ENCODE peak calls at places on chromosome 3, in seven cellular contexts. Y is breast epithelium; C is fibroblast of the conjunctiva; T is activated CD8-positive, alpha-beta memory T cell treated with anti-CD3 and anti-CD28 coated beads for 4 hours; O is T1000; L is COR-L47; R is activated CD4-positive, alpha-beta T cell treated with anti-CD3 and anti-CD28 coated beads, Interleukin-2, amount 50 U/mL, for 1 hour. U is an unnamed sample.

GRCh38 chr3:88641033-88641604 is 466.3 kb upstream of the EPHA3 start:
- DNase-seq in Y (no peak), C (no peak), T (no peak), O (no peak), L (no peak), R (no peak), U (no peak)

GRCh38 chr3:177827517-177828249 is 630.4 kb upstream of the TBL1XR1 start:
- DNase-seq in Y (no peak), C (no peak), T (no peak), O (peak; percentile 33), L (no peak), R (no peak), U (no peak)

GRCh38 chr3:50912746-50913145 is 238.0 kb downstream of the DOCK3 start:
- DNase-seq in Y (no peak), C (no peak), T (no peak), O (no peak), L (no peak), R (no peak), U (no peak)

GRCh38 chr3:125061170-125061569 is 5.4 kb upstream of the HEG1 start:
- DNase-seq in Y (no peak), C (no peak), T (no peak), O (no peak), L (no peak), R (no peak), U (no peak)

GRCh38 chr3:46102059-46102779 is 74.9 kb upstream of the XCR1 start:
- DNase-seq in Y (no peak), C (no peak), T (no peak), O (no peak), L (no peak), R (no peak), U (no peak)

GRCh38 chr3:195064300-195064931 is 206.5 kb downstream of the XXYLT1 start:
- DNase-seq in Y (no peak), C (no peak), T (no peak), O (no peak), L (no peak), R (no peak), U (no peak)

GRCh38 chr3:43995078-43995928 is 246.4 kb upstream of the TOPAZ1 start:
- DNase-seq in Y (no peak), C (no peak), T (no peak), O (no peak), L (peak; percentile 34), R (no peak), U (no peak)

GRCh38 chr3:143427626-143428025 is 308.1 kb downstream of the CHST2 start:
- DNase-seq in Y (no peak), C (no peak), T (no peak), O (no peak), L (no peak), R (no peak), U (no peak)

GRCh38 chr3:28018925-28019718 is 222.3 kb upstream of the CMC1 start:
- DNase-seq in Y (no peak), C (no peak), T (no peak), O (no peak), L (no peak), R (no peak), U (no peak)

GRCh38 chr3:180447156-180447555 is 154.8 kb upstream of the TTC14 start:
- DNase-seq in Y (no peak), C (no peak), T (no peak), O (no peak), L (no peak), R (no peak), U (no peak)

GRCh38 chr3:126573492-126574117 is 14.9 kb upstream of the C3orf22 start:
- DNase-seq in Y (no peak), C (no peak), T (no peak), O (no peak), L (no peak), R (no peak), U (no peak)

GRCh38 chr3:35758358-35758757 is 119.0 kb downstream of the ARPP21 start:
- DNase-seq in Y (no peak), C (no peak), T (no peak), O (no peak), L (no peak), R (no peak), U (no peak)

GRCh38 chr3:109336272-109336957 is 931 bp downstream of the DPPA4 start:
- DNase-seq in Y (no peak), C (no peak), T (no peak), O (no peak), L (no peak), R (no peak), U (no peak)

GRCh38 chr3:40382617-40382979 is 4.4 kb upstream of the ENTPD3 start:
- DNase-seq in Y (no peak), C (no peak), T (no peak), O (peak; percentile 81), L (no peak), R (no peak), U (no peak)

GRCh38 chr3:48232232-48232631 is 8.7 kb upstream of the ZNF589 start:
- DNase-seq in Y (no peak), C (no peak), T (no peak), O (no peak), L (no peak), R (no peak), U (no peak)

GRCh38 chr3:179653777-179654117 is 907 bp downstream of the USP13 start:
- DNase-seq in Y (no peak), C (no peak), T (no peak), O (no peak), L (peak; percentile 52), R (peak; percentile 6), U (no peak)

GRCh38 chr3:149968216-149968615 is 2.5 kb downstream of the PFN2 start:
- DNase-seq in Y (no peak), C (no peak), T (no peak), O (no peak), L (peak; percentile 60), R (no peak), U (no peak)

GRCh38 chr3:144343777-144344176 is 372.2 kb downstream of the DIPK2A start:
- DNase-seq in Y (no peak), C (no peak), T (no peak), O (no peak), L (no peak), R (no peak), U (no peak)

GRCh38 chr3:13353936-13354542 is 66.1 kb downstream of the NUP210 start:
- DNase-seq in Y (no peak), C (no peak), T (no peak), O (no peak), L (no peak), R (no peak), U (no peak)

GRCh38 chr3:157693762-157694161 is 190.5 kb upstream of the VEPH1 start:
- DNase-seq in Y (no peak), C (no peak), T (no peak), O (no peak), L (no peak), R (no peak), U (no peak)

GRCh38 chr3:128036119-128036518 is 16.1 kb upstream of the SEC61A1 start:
- DNase-seq in Y (no peak), C (no peak), T (no peak), O (no peak), L (no peak), R (no peak), U (no peak)

GRCh38 chr3:30440880-30441279 is 165.5 kb upstream of the TGFBR2 start:
- DNase-seq in Y (peak; percentile 82), C (no peak), T (no peak), O (no peak), L (no peak), R (no peak), U (no peak)